ENCODE peak calls at places on chromosomes 1 and 21, in nine cellular contexts. H is activated CD8-positive, alpha-beta memory T cell treated with anti-CD3 and anti-CD28 coated beads, Interleukin-2, amount 50 U/mL, for 48 hours; A is progenitor cell of endocrine pancreas; T is DND-41; S is Caki2; X is stimulated activated CD8-positive, alpha-beta memory T cell treated with anti-CD3 and anti-CD28 coated beads, Interleukin-4, amount 100 ng/mL, for 1 hour; K is HL-60; U is HFFc6; W is AG10803. L is an unnamed sample.

GRCh38 chr1:45012639-45013278 is 705 bp downstream of the UROD start:
- DNase-seq in H (peak), A (no peak), T (peak), S (peak), X (no peak), K (peak), U (peak), W (peak), L (peak)

GRCh38 chr1:72412286-72412685 is 129.9 kb upstream of the NEGR1 start:
- DNase-seq in H (no peak), A (no peak), T (no peak), S (no peak), X (no peak), K (no peak), U (peak), W (peak), L (no peak)

GRCh38 chr1:154265586-154265985 is 6.8 kb upstream of the HAX1 start:
- DNase-seq in H (no peak), A (no peak), T (no peak), S (no peak), X (no peak), K (no peak), U (no peak), W (no peak), L (no peak)

GRCh38 chr1:35568975-35569395 is 4.1 kb upstream of the TFAP2E start:
- DNase-seq in H (peak), A (peak), T (peak), S (peak), X (peak), K (peak), U (peak), W (peak), L (peak)

GRCh38 chr1:943545-944340 is 15.3 kb downstream of the NOC2L start:
- DNase-seq in H (no peak), A (no peak), T (no peak), S (no peak), X (no peak), K (no peak), U (no peak), W (no peak), L (no peak)

GRCh38 chr1:204411451-204412245 is at the start of gene PPP1R15B:
- DNase-seq in H (peak), A (peak), T (peak), S (peak), X (peak), K (peak), U (peak), W (peak), L (peak)

GRCh38 chr1:160548960-160549664 is 26.1 kb upstream of the SLAMF6 start:
- DNase-seq in H (no peak), A (no peak), T (no peak), S (no peak), X (no peak), K (no peak), U (no peak), W (no peak), L (no peak)

GRCh38 chr1:154170547-154171221 is 15.8 kb upstream of the NUP210L start:
- DNase-seq in H (no peak), A (no peak), T (no peak), S (no peak), X (no peak), K (no peak), U (no peak), W (no peak), L (no peak)

GRCh38 chr21:43277481-43278351 is 108.9 kb downstream of the CRYAA start:
- DNase-seq in H (no peak), A (no peak), T (no peak), S (no peak), X (no peak), K (no peak), U (no peak), W (peak), L (peak)